ENCODE peak calls at places on chromosomes 2 and 18, in six cellular contexts. Y is small intestine; D is IMR-90; B is keratinocyte; Q is CD4-positive, alpha-beta memory T cell; G is cardiac muscle cell. T is an unnamed sample.

GRCh38 chr2:158926478-158926948 is 41.9 kb upstream of the TANC1 start:
- DNase-seq in Y (peak; percentile 22), D (peak; percentile 78), Q (no peak), G (no peak), B (no peak), T (no peak)

GRCh38 chr2:172968061-172968469 is 107.6 kb upstream of the MAP3K20 start:
- DNase-seq in Q (no peak), G (no peak), D (peak; percentile 95), B (no peak), Y (peak; percentile 16), T (peak; percentile 19)

GRCh38 chr2:28636491-28636890 is 115.1 kb upstream of the PPP1CB start:
- DNase-seq in B (no peak), G (no peak), Y (no peak), Q (no peak), D (no peak), T (no peak)

GRCh38 chr2:137981112-137981679 is 16.9 kb downstream of the HNMT start:
- DNase-seq in D (no peak), Q (no peak), Y (no peak), G (no peak), B (no peak), T (no peak)

GRCh38 chr2:113965644-113966043 is 75.8 kb downstream of the ACTR3 start:
- DNase-seq in D (peak; percentile 44), G (peak; percentile 54), Q (peak; percentile 13), B (peak; percentile 9), Y (peak; percentile 46), T (no peak)

GRCh38 chr18:68778280-68778875 is 19.5 kb upstream of the CCDC102B start:
- DNase-seq in Y (no peak), Q (no peak), D (peak; percentile 80), G (no peak), B (no peak), T (no peak)

GRCh38 chr2:64675860-64676259 is 22.1 kb upstream of the SERTAD2 start:
- DNase-seq in Q (no peak), D (peak; percentile 52), B (no peak), Y (no peak), G (no peak), T (no peak)

GRCh38 chr2:174027956-174028355 is 62.8 kb upstream of the SP3 start:
- DNase-seq in G (no peak), D (no peak), B (no peak), Y (no peak), Q (no peak), T (peak; percentile 41)

GRCh38 chr2:42959148-42959992 is 167.0 kb upstream of the HAAO start:
- DNase-seq in D (peak; percentile 61), B (no peak), Y (no peak), Q (no peak), G (no peak), T (no peak)

GRCh38 chr2:4995466-4995865 is 696.7 kb upstream of the SOX11 start:
- DNase-seq in Q (no peak), G (no peak), D (no peak), Y (no peak), B (no peak), T (no peak)

GRCh38 chr2:212939777-212940531 is 211.5 kb downstream of the IKZF2 start:
- DNase-seq in Y (peak; percentile 40), D (no peak), B (no peak), G (no peak), Q (no peak), T (no peak)

GRCh38 chr2:71788601-71789240 is 335.4 kb downstream of the DYSF start:
- DNase-seq in G (no peak), Q (no peak), Y (no peak), B (no peak), D (no peak), T (no peak)

GRCh38 chr2:42493885-42494433 is at the start of gene KCNG3:
- DNase-seq in Q (peak; percentile 53), B (no peak), D (peak; percentile 12), Y (peak; percentile 68), G (peak; percentile 78), T (no peak)

GRCh38 chr2:208488668-208489564 is 82.3 kb downstream of the PTH2R start:
- DNase-seq in D (no peak), G (no peak), Q (no peak), Y (peak; percentile 13), B (no peak), T (no peak)

GRCh38 chr2:194424683-194425209 is 1232.3 kb upstream of the SLC39A10 start:
- DNase-seq in Y (no peak), Q (no peak), D (no peak), B (no peak), G (no peak), T (no peak)

GRCh38 chr2:241095594-241096290 is 6.3 kb downstream of the MTERF4 start:
- DNase-seq in G (no peak), B (no peak), D (no peak), Y (peak; percentile 24), Q (peak; percentile 75), T (no peak)

GRCh38 chr18:51135795-51136194 is 61.7 kb downstream of the MEX3C start:
- DNase-seq in G (no peak), B (peak; percentile 35), Q (no peak), D (no peak), Y (no peak), T (no peak)

GRCh38 chr2:176079851-176080539 is 3.8 kb downstream of the EVX2 start:
- DNase-seq in Q (no peak), D (peak; percentile 30), G (peak; percentile 93), B (no peak), Y (no peak), T (no peak)

GRCh38 chr18:35481960-35482366 is 15.8 kb downstream of the INO80C start:
- DNase-seq in G (no peak), Y (peak; percentile 88), Q (no peak), D (peak; percentile 31), B (no peak), T (no peak)

GRCh38 chr2:64808736-64809135 is 155.0 kb upstream of the SERTAD2 start:
- DNase-seq in G (no peak), Q (no peak), B (no peak), D (no peak), Y (peak; percentile 73), T (no peak)

GRCh38 chr18:57447154-57447621 is 12.0 kb downstream of the ONECUT2 start:
- DNase-seq in D (peak; percentile 18), Q (no peak), Y (no peak), G (peak; percentile 89), B (no peak), T (no peak)

GRCh38 chr2:108409768-108410167 is 32.0 kb downstream of the SULT1C4 start:
- DNase-seq in D (peak; percentile 86), G (no peak), Q (no peak), Y (no peak), B (no peak), T (no peak)

GRCh38 chr18:9221040-9221439 is 84.5 kb downstream of the ANKRD12 start:
- DNase-seq in Q (no peak), B (no peak), Y (no peak), D (no peak), G (no peak), T (no peak)

GRCh38 chr2:190050001-190050400 is 12.5 kb downstream of the MSTN start:
- DNase-seq in B (no peak), D (peak; percentile 46), G (peak; percentile 1), Q (no peak), Y (no peak), T (no peak)

GRCh38 chr2:120525056-120526046 is 179.4 kb downstream of the INHBB start:
- DNase-seq in G (peak; percentile 50), Q (no peak), Y (no peak), B (no peak), D (no peak), T (no peak)

GRCh38 chr18:9549405-9549804 is 65.0 kb downstream of the PPP4R1 start:
- DNase-seq in D (no peak), B (no peak), G (no peak), Y (no peak), Q (no peak), T (no peak)

GRCh38 chr2:231545105-231545902 is 15.1 kb upstream of the NMUR1 start:
- DNase-seq in B (no peak), Y (peak; percentile 59), D (peak; percentile 53), G (no peak), Q (peak; percentile 45), T (no peak)

GRCh38 chr18:25830787-25831186 is 259.6 kb downstream of the SS18 start:
- DNase-seq in Q (no peak), G (no peak), D (peak; percentile 82), Y (no peak), B (no peak), T (no peak)

DNA sequence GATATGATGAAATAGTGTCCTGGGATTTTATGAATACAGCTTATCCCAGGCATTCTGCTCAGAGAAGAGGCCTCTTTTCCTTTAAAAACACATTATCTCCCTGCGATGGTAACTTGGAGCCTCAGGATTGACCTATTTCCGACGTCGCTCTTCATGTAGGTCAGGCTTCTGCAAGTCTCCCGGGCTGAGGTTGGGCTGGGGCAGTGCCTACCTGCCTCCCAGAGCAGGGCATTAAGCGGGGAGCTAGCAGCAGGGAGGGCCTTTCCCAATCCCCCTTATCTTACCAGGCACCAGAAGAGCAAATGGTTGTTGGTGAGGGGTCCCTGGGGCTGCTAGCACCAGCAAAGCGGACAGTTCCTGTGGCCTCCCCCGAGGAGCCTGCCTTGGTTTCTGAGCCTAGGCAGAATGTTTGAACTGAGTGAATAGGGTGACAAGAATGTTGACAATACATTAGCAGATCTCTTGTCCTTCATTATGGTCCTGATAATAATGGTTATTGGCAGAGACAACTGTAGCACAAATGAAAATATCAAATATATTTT is 60.2 kb downstream of the TRPM8 start:
- DNase-seq in Y (no peak), B (no peak), Q (no peak), G (no peak), D (no peak), T (no peak)
- H3K4me1 ChIP-seq in Y (no peaks in the 10 kb centered on the region), B (peaks cover 54% of the 10 kb centered on the region), Q (peaks cover 24% of the 10 kb centered on the region), G (no peaks in the 10 kb centered on the region), D (peaks cover 14% of the 10 kb centered on the region), T (no peaks in the 10 kb centered on the region)

DNA sequence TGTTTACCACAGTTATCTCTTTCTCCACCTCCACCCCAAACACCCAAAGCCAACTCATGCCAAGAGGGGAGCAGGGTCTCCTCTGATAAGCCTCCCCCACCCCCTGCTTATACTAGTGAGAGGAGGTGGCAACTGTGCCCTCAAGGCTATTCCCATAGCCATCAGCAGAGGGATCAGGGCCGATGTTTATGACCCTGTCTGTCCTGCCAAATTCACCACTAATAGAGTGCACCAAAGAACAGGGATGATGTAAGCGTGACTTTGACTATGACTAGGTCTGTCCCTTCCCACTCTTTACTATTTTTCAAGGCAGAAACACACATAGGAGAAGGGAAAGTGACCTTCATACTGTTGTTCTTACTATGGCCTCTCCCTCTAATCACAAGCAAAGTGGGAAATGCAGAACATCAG is 74.6 kb downstream of the CLHC1 start:
- DNase-seq in Y (no peak), G (no peak), B (no peak), D (peak; percentile 63), Q (no peak), T (no peak)
- H3K4me3 ChIP-seq in Y (no peak overlapping the region), G (no peak overlapping the region), B (no peak overlapping the region), D (no peak overlapping the region), Q (no peak overlapping the region), T (no peak overlapping the region)

DNA sequence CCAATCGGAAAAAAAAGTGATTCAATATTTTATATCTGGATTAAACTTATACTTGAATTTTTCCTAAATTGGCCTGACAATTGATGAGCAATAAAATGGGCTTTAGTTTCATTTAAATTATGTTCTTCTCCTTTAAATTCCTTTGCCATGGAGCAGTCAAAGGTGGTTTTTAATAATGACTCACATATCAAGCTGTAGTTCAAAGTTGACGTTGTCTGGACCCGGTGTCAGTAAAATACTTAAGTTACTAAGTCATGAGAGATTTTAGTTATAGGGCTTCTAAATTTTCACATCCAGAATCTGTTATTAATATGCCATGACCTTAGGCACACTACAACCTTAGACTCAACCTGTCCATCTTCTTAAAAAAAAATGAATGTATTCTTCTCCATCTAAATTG is 62.5 kb downstream of the CDH2 start:
- DNase-seq in Y (no peak), G (no peak), Q (no peak), D (peak; percentile 80), B (peak; percentile 48), T (no peak)
- H3K4me1 ChIP-seq in Y (no peaks in the 10 kb centered on the region), G (peaks cover 100% of the 10 kb centered on the region), Q (no peaks in the 10 kb centered on the region), D (peaks cover 17% of the 10 kb centered on the region), B (peaks cover 6% of the 10 kb centered on the region), T (peaks cover 7% of the 10 kb centered on the region)

GRCh38 chr2:144648837-144649485 is 129.0 kb upstream of the ZEB2 start:
- DNase-seq in Y (no peak), Q (no peak), D (no peak), B (no peak), G (no peak), T (no peak)
- H3K4me3 ChIP-seq in Y (no peak overlapping the region), Q (no peak overlapping the region), D (no peak overlapping the region), B (no peak overlapping the region), G (no peak overlapping the region), T (no peak overlapping the region)